ENCODE peak calls at places on chromosomes 7 and 10, in six cellular contexts. A is ovary, K is mammary epithelial cell, T is brain microvascular endothelial cell, G is prostate gland, W is left ventricle myocardium inferior. N is an unnamed sample.

GRCh38 chr10:70137135-70137534 is 4.5 kb upstream of the AIFM2 start:
- DNase-seq in T (no peak), A (no peak), W (no peak), K (no peak), G (no peak), N (no peak)

GRCh38 chr10:29584436-29584835 is 50.3 kb downstream of the SVIL start:
- DNase-seq in G (no peak), A (no peak), T (no peak), W (no peak), K (no peak), N (no peak)

GRCh38 chr7:102436123-102436522 is 2.7 kb downstream of the ORAI2 start:
- DNase-seq in W (no peak), G (no peak), A (no peak), T (no peak), K (no peak), N (no peak)

GRCh38 chr10:63651864-63652263 is 130.7 kb downstream of the REEP3 start:
- DNase-seq in G (no peak), K (no peak), T (no peak), W (no peak), A (no peak), N (no peak)

GRCh38 chr10:49292565-49293207 is 6.3 kb upstream of the C10orf71 start:
- DNase-seq in G (no peak), W (no peak), A (no peak), T (no peak), K (no peak), N (no peak)

GRCh38 chr10:22229756-22230330 is 12.0 kb upstream of the EBLN1 start:
- DNase-seq in K (peak), T (no peak), A (no peak), G (no peak), W (no peak), N (no peak)

GRCh38 chr10:35409094-35409582 is 72.8 kb downstream of the CCNY start:
- DNase-seq in A (no peak), G (no peak), T (peak), W (no peak), K (peak), N (no peak)

GRCh38 chr10:92027141-92027540 is 103.6 kb downstream of the BTAF1 start:
- DNase-seq in K (no peak), G (no peak), A (no peak), W (no peak), T (no peak), N (no peak)

GRCh38 chr7:158067931-158068482 is 519.6 kb downstream of the PTPRN2 start:
- DNase-seq in A (no peak), T (no peak), W (no peak), K (no peak), G (no peak), N (no peak)

GRCh38 chr7:116028808-116029207 is 1.8 kb downstream of the TFEC start:
- DNase-seq in G (no peak), W (no peak), T (no peak), K (no peak), A (no peak), N (no peak)

GRCh38 chr7:157309990-157310668 is 26.7 kb upstream of the DNAJB6 start:
- DNase-seq in W (no peak), K (peak), T (peak), G (no peak), A (no peak), N (peak)

GRCh38 chr10:44479306-44479705 is 94.4 kb upstream of the CXCL12 start:
- DNase-seq in G (no peak), W (no peak), K (no peak), T (no peak), A (no peak), N (no peak)

GRCh38 chr7:157854066-157854891 is 517.5 kb downstream of the DNAJB6 start:
- DNase-seq in T (no peak), W (peak), K (no peak), G (no peak), A (no peak), N (no peak)

GRCh38 chr10:77635402-77636227 is 2.0 kb downstream of the KCNMA1 start:
- DNase-seq in T (no peak), A (no peak), W (no peak), G (no peak), K (no peak), N (no peak)

GRCh38 chr10:28744021-28744420 is 66.7 kb downstream of the BAMBI start:
- DNase-seq in A (no peak), K (no peak), G (no peak), T (no peak), W (no peak), N (no peak)

GRCh38 chr10:112958275-112958995 is 8.4 kb downstream of the TCF7L2 start:
- DNase-seq in W (no peak), A (no peak), T (peak), G (no peak), K (no peak), N (no peak)

GRCh38 chr10:56091872-56092271 is 269.2 kb downstream of the ZWINT start:
- DNase-seq in T (no peak), K (no peak), A (no peak), W (no peak), G (no peak), N (no peak)

GRCh38 chr7:142795339-142795863 is 24.6 kb downstream of the PRSS2 start:
- DNase-seq in W (no peak), G (no peak), K (no peak), T (no peak), A (no peak), N (no peak)

GRCh38 chr7:84058311-84059076 is 136.1 kb downstream of the SEMA3A start:
- DNase-seq in W (no peak), A (no peak), K (peak), T (peak), G (no peak), N (no peak)

GRCh38 chr7:5278781-5279180 is 4.0 kb upstream of the SLC29A4 start:
- DNase-seq in T (no peak), A (no peak), K (no peak), W (no peak), G (no peak), N (no peak)

GRCh38 chr7:134772401-134772800 is 7.0 kb upstream of the CALD1 start:
- DNase-seq in W (no peak), T (no peak), A (no peak), K (no peak), G (no peak), N (no peak)

GRCh38 chr7:135936497-135937217 is 40.5 kb downstream of the MTPN start:
- DNase-seq in W (no peak), K (no peak), T (no peak), A (no peak), G (no peak), N (no peak)

GRCh38 chr10:30898964-30899363 is 132.7 kb downstream of the ZNF438 start:
- DNase-seq in T (no peak), A (no peak), K (no peak), G (no peak), W (no peak), N (no peak)

GRCh38 chr10:71191459-71192113 is 20.8 kb upstream of the UNC5B start:
- DNase-seq in G (no peak), T (no peak), K (no peak), W (no peak), A (no peak), N (no peak)

GRCh38 chr7:92904292-92905131 is 68.1 kb upstream of the CDK6 start:
- DNase-seq in K (peak), G (no peak), A (no peak), W (no peak), T (peak), N (peak)

GRCh38 chr10:23100331-23101030 is 5.1 kb downstream of the MSRB2 start:
- DNase-seq in G (no peak), W (no peak), T (no peak), A (no peak), K (peak), N (no peak)

GRCh38 chr10:101559596-101560292 is 28.3 kb downstream of the POLL start:
- DNase-seq in G (no peak), K (no peak), A (no peak), W (no peak), T (no peak), N (no peak)

GRCh38 chr7:27200761-27201230 is 905 bp upstream of the HOXA13 start:
- DNase-seq in W (no peak), K (peak), T (no peak), G (no peak), A (no peak), N (no peak)

GRCh38 chr10:62779487-62780248 is 24.9 kb upstream of the ADO start:
- DNase-seq in K (peak), T (peak), A (no peak), G (no peak), W (no peak), N (peak)

GRCh38 chr7:12655161-12655560 is 32.3 kb upstream of the ARL4A start:
- DNase-seq in T (no peak), K (peak), W (no peak), G (no peak), A (no peak), N (no peak)

GRCh38 chr7:44849277-44850210 is 1.7 kb upstream of the H2AZ2 start:
- DNase-seq in A (no peak), W (no peak), K (peak), T (no peak), G (no peak), N (no peak)
- H3K4me3 ChIP-seq in A (no peak), W (peak), K (peak), T (no peak), G (no peak), N (no peak)

GRCh38 chr10:123153486-123154091 is 613 bp upstream of the BUB3 start:
- DNase-seq in K (no peak), G (no peak), W (no peak), T (no peak), A (no peak), N (no peak)

GRCh38 chr10:123149162-123149567 is 1.2 kb downstream of the HMX2 start:
- DNase-seq in W (no peak), A (no peak), G (no peak), K (no peak), T (no peak), N (no peak)

GRCh38 chr10:123150229-123150985 is 2.5 kb downstream of the HMX2 start:
- DNase-seq in T (no peak), K (no peak), W (no peak), A (no peak), G (no peak), N (no peak)

GRCh38 chr10:123149568-123150228 is 1.8 kb downstream of the HMX2 start:
- DNase-seq in G (no peak), A (no peak), K (peak), T (no peak), W (no peak), N (no peak)

DNA sequence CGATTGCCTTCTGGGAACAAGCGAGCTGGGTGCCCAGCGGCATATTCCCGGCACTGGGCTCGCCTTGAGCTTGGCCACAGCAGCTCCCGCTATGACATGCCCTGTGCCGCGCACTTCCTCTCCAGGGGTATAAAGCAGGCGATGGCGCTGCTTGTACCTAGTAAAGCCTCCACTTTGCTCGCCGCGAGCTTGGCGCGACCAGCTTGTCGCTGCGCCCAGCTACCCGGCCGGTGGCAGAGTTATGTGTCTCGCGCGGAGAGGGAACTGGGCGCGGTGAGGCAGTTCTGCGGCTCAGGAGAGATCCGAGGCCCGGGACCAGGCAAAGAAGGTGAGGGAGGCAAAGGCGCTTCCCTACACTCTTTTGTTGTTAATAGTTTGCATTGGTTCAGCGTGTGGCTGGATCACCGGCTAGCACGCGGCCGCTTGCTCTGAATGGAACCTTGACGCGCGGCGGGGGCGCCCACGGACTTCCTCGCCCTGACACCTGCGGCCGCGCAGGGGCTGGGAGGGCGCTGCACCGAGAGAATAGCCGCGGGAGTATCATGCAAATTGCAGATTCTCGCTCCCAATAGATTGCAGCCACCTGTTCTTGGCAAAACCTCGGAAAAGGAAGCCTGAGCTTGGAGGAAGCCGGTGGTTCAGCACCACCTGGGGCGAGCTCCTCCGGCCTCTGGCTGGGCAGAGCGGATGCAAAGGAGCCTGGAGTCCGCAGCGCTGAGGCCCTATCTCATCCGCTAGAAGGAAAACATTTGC is 3.0 kb upstream of the BUB3 start:
- DNase-seq in A (no peak), W (no peak), G (no peak), K (peak), T (no peak), N (no peak)
- TF ChIP-seq CTCF in A (no peak), W (no peak), G (no peak), K (no peak), T (no peak), N (no peak)

DNA sequence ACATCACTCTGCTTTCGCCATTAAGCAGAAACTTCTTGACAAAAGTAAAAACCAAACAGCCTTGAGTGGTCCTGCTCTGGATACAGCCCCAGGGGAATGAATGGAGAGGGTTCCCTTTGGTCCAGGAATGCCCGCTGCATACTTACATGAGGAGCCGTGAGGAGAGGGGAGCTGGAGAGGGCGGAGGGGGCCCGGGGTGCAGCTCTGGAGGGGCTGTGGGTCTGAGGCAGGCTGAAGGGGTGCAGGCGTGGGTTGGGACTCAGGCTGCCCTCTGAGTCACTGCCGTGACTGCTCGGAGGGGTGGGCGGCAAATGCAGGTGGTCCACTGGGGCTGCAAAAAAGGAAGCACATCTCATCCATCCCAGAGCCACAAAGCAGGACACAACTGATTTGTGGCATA is 61.3 kb upstream of the DGKI start:
- DNase-seq in G (no peak), T (no peak), W (no peak), K (no peak), A (no peak), N (no peak)
- H3K4me3 ChIP-seq in G (no peak), T (no peak), W (no peak), K (no peak), A (no peak), N (no peak)

GRCh38 chr7:90053094-90053493 is 101.2 kb upstream of the STEAP1 start:
- DNase-seq in W (no peak), A (no peak), T (no peak), G (no peak), K (no peak), N (no peak)
- TF ChIP-seq CTCF in W (no peak), A (no peak), T (no peak), G (no peak), K (no peak), N (no peak)

GRCh38 chr7:87895363-87895762 is 19.1 kb downstream of the DBF4 start:
- DNase-seq in W (no peak), T (no peak), G (no peak), K (no peak), A (no peak), N (no peak)
- H3K4me3 ChIP-seq in W (no peak), T (no peak), G (no peak), K (no peak), A (no peak), N (no peak)

GRCh38 chr10:116690356-116691078 is 51.8 kb downstream of the HSPA12A start:
- DNase-seq in K (no peak), A (peak), T (no peak), W (no peak), G (no peak), N (no peak)
- TF ChIP-seq CTCF in K (no peak), A (peak), T (no peak), W (peak), G (no peak), N (peak)